ENCODE peak calls at places on chromosomes 12 and 14, in six cellular contexts. L is left lung, T is esophagus squamous epithelium, C is progenitor cell of endocrine pancreas, A is endothelial cell, J is H9. D is an unnamed sample.

GRCh38 chr12:66403746-66404145 is 101.5 kb downstream of the HELB start:
- DNase-seq in L (no peak), J (no peak), C (no peak), A (no peak), T (no peak), D (no peak)

GRCh38 chr14:74612346-74613021 is 447 bp upstream of the LTBP2 start:
- DNase-seq in A (peak), T (no peak), J (peak), L (peak), C (peak), D (peak)

GRCh38 chr12:10540776-10541205 is 35.1 kb downstream of the EIF2S3B start:
- DNase-seq in J (no peak), C (no peak), L (no peak), T (no peak), A (no peak), D (no peak)

GRCh38 chr12:126156806-126157574 is 1091.8 kb downstream of the AACS start:
- DNase-seq in A (no peak), C (no peak), T (no peak), J (peak), L (no peak), D (no peak)

GRCh38 chr14:74649673-74650072 is 37.6 kb upstream of the LTBP2 start:
- DNase-seq in C (no peak), T (no peak), L (no peak), A (no peak), J (no peak), D (no peak)

GRCh38 chr12:6120796-6121473 is 3.5 kb downstream of the VWF start:
- DNase-seq in J (no peak), A (no peak), L (no peak), T (no peak), C (no peak), D (no peak)

GRCh38 chr12:75378354-75378753 is 12.5 kb upstream of the GLIPR1L2 start:
- DNase-seq in J (no peak), T (no peak), A (no peak), L (no peak), C (no peak), D (no peak)

GRCh38 chr12:30882706-30883105 is 43.8 kb upstream of the TSPAN11 start:
- DNase-seq in T (no peak), J (no peak), C (no peak), A (no peak), L (no peak), D (no peak)

GRCh38 chr12:120119395-120119973 is 2.9 kb upstream of the RAB35 start:
- DNase-seq in J (no peak), T (no peak), C (no peak), L (no peak), A (no peak), D (no peak)

GRCh38 chr14:26867171-26867757 is 269.4 kb upstream of the NOVA1 start:
- DNase-seq in C (no peak), T (no peak), L (no peak), J (no peak), A (no peak), D (no peak)

GRCh38 chr14:68729556-68729955 is 63.3 kb downstream of the ZFP36L1 start:
- DNase-seq in J (no peak), C (no peak), L (no peak), T (no peak), A (no peak), D (no peak)

GRCh38 chr12:131711551-131712205 is 788 bp downstream of the SFSWAP start:
- DNase-seq in C (no peak), L (peak), J (no peak), T (no peak), A (peak), D (no peak)

GRCh38 chr12:27385756-27386155 is 53.1 kb downstream of the BMAL2 start:
- DNase-seq in L (no peak), J (no peak), T (no peak), A (no peak), C (no peak), D (no peak)
- TF ChIP-seq CTCF in L (no peak), J (no peak), T (no peak), A (no peak), C (no peak), D (no peak)

GRCh38 chr14:29799718-29800117 is 127.9 kb downstream of the PRKD1 start:
- DNase-seq in J (no peak), T (no peak), C (no peak), A (no peak), L (no peak), D (no peak)

GRCh38 chr14:29803045-29803444 is 124.6 kb downstream of the PRKD1 start:
- DNase-seq in T (no peak), J (no peak), L (no peak), C (no peak), A (no peak), D (no peak)

GRCh38 chr14:29802211-29802610 is 125.4 kb downstream of the PRKD1 start:
- DNase-seq in A (no peak), J (no peak), T (no peak), C (no peak), L (no peak), D (no peak)

GRCh38 chr14:29798776-29799175 is 128.9 kb downstream of the PRKD1 start:
- DNase-seq in L (no peak), C (no peak), A (no peak), J (no peak), T (no peak), D (no peak)

DNA sequence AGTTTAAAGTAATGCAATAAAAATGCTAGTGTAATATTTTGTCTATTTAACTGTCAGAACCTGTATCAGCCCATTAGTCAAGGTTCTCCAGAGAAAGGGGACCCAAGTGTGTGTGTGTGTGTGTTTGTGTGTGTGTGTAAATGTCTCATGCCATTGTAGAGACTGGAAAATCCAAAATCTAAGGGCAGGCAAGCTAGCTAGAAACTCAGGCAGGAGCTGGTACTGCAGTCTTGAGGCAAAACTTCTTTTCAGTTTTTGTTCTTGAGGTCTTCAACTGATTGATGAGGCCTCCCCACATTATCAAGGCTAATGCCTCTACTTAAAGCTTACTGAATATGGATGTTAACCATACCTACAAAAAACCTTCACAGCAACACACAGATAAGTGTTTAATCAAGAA is 126.7 kb downstream of the PRKD1 start:
- DNase-seq in L (no peak), T (no peak), J (no peak), C (no peak), A (no peak), D (no peak)
- TF ChIP-seq CTCF in L (no peak), T (no peak), J (peak), C (peak), A (peak), D (no peak)

DNA sequence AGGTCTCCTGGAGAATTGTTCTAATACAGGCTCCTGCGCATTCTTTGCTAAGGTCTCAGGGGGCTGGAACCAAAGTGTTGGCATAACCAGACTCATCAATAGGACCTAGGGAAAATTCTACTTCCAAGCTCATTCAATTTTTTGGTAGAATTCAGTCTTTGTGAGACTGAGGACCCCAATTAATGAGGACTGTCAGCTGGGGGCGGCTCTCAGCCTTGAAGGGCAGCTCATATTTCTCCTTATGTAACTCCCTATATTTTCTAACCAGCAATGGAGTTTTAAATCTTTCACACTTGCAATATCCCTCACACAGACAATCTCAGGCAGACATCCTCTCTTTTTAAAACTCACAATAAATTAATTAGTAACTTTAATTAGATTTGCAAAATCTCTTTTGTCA is 476.4 kb upstream of the LRFN5 start:
- DNase-seq in J (peak), C (no peak), L (no peak), A (no peak), T (no peak), D (no peak)
- TF ChIP-seq CTCF in J (peak), C (peak), L (no peak), A (no peak), T (no peak), D (no peak)

GRCh38 chr12:76618031-76618430 is 58.5 kb upstream of the OSBPL8 start:
- DNase-seq in C (no peak), L (no peak), A (no peak), T (no peak), J (no peak), D (no peak)

GRCh38 chr12:76622351-76622750 is 62.8 kb upstream of the OSBPL8 start:
- DNase-seq in J (no peak), C (no peak), L (no peak), A (no peak), T (no peak), D (no peak)

GRCh38 chr12:76623929-76624328 is 64.4 kb upstream of the OSBPL8 start:
- DNase-seq in A (no peak), L (no peak), J (no peak), C (no peak), T (no peak), D (no peak)

GRCh38 chr12:76622915-76623314 is 63.3 kb upstream of the OSBPL8 start:
- DNase-seq in J (no peak), A (no peak), L (no peak), C (no peak), T (no peak), D (no peak)

GRCh38 chr12:76621582-76622024 is 62.0 kb upstream of the OSBPL8 start:
- DNase-seq in A (peak), T (no peak), L (no peak), J (peak), C (peak), D (no peak)
- TF ChIP-seq CTCF in A (peak), T (peak), L (peak), J (peak), C (peak), D (peak)

GRCh38 chr12:29306682-29307081 is 74.3 kb downstream of the ERGIC2 start:
- DNase-seq in A (no peak), C (no peak), L (no peak), T (no peak), J (no peak), D (no peak)

GRCh38 chr12:29306267-29306666 is 74.7 kb downstream of the ERGIC2 start:
- DNase-seq in A (no peak), C (no peak), L (no peak), J (no peak), T (no peak), D (no peak)

GRCh38 chr12:29314421-29314820 is 66.6 kb downstream of the ERGIC2 start:
- DNase-seq in J (no peak), C (no peak), A (no peak), T (no peak), L (no peak), D (no peak)

GRCh38 chr12:29310899-29311298 is 70.1 kb downstream of the ERGIC2 start:
- DNase-seq in J (no peak), A (no peak), T (no peak), L (no peak), C (no peak), D (no peak)

GRCh38 chr12:29309320-29309902 is 71.6 kb downstream of the ERGIC2 start:
- DNase-seq in L (no peak), T (no peak), C (no peak), A (no peak), J (no peak), D (no peak)
- TF ChIP-seq CTCF in L (no peak), T (peak), C (peak), A (peak), J (peak), D (no peak)

GRCh38 chr14:55864890-55865655 is 253.1 kb upstream of the PELI2 start:
- DNase-seq in C (no peak), J (peak), L (peak), A (peak), T (no peak), D (no peak)
- TF ChIP-seq CTCF in C (no peak), J (peak), L (no peak), A (peak), T (no peak), D (no peak)

GRCh38 chr12:113149361-113150150 is at the start of gene CFAP73:
- DNase-seq in A (peak), J (peak), T (no peak), C (peak), L (no peak), D (no peak)
- TF ChIP-seq CTCF in A (no peak), J (peak), T (no peak), C (peak), L (no peak), D (no peak)

DNA sequence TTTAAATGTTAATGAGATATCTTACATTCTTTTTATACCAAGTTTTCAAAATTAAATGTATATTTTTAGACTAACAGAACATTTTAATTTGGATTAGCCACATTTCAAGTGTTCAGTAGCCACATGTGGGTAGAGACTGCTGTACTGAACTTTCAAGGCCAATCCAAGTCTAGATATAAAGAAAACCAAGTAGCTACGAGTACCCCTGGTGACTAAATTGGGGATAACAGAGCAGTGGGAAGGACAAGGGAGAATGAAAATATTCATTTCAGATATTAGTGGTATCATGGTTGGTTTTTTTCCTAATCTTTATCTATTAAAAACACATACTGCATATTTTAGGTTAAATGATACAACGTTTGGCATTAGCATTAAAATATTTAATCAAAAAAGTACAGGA is 69.4 kb upstream of the RHOJ start:
- DNase-seq in C (no peak), J (no peak), L (no peak), A (no peak), T (no peak), D (no peak)
- TF ChIP-seq CTCF in C (peak), J (peak), L (no peak), A (peak), T (no peak), D (no peak)

GRCh38 chr14:61099221-61099835 is 118.3 kb downstream of the SLC38A6 start:
- DNase-seq in T (no peak), C (no peak), L (no peak), J (no peak), A (no peak), D (no peak)
- TF ChIP-seq CTCF in T (no peak), C (no peak), L (no peak), J (no peak), A (no peak), D (no peak)